ENCODE peak calls at places on chromosome 7, in six cellular contexts. F is sigmoid colon, Q is prostate gland, C is breast epithelium, K is stomach, N is K562. O is an unnamed sample.

GRCh38 chr7:89618269-89618668 is 536.0 kb upstream of the STEAP1 start:
- DNase-seq in Q (no peak), C (no peak), N (no peak), K (no peak), F (no peak), O (no peak)

GRCh38 chr7:28093617-28094232 is 86.9 kb downstream of the JAZF1 start:
- DNase-seq in C (no peak), N (peak; percentile 53), K (peak; percentile 55), Q (peak; percentile 61), F (peak; percentile 93), O (peak; percentile 74)

GRCh38 chr7:29588900-29589696 is 25.5 kb downstream of the PRR15 start:
- DNase-seq in Q (no peak), C (no peak), N (peak; percentile 72), K (peak; percentile 45), F (no peak), O (peak; percentile 53)

GRCh38 chr7:101550641-101551531 is 78.2 kb downstream of the MYL10 start:
- DNase-seq in C (peak; percentile 36), F (peak; percentile 57), K (no peak), Q (no peak), N (peak; percentile 40), O (peak; percentile 3)

GRCh38 chr7:44087914-44088838 is 5.8 kb upstream of the POLM start:
- DNase-seq in F (peak; percentile 86), Q (no peak), K (no peak), C (no peak), N (no peak), O (no peak)

GRCh38 chr7:141416691-141417268 is 134.4 kb upstream of the AGK start:
- DNase-seq in N (no peak), C (no peak), F (no peak), Q (no peak), K (no peak), O (no peak)

GRCh38 chr7:43758029-43758860 is at the start of gene BLVRA:
- DNase-seq in C (peak; percentile 60), Q (peak; percentile 65), N (peak; percentile 95), F (peak; percentile 85), K (peak; percentile 68), O (peak; percentile 72)

GRCh38 chr7:50723888-50724287 is 58.8 kb downstream of the GRB10 start:
- DNase-seq in K (no peak), Q (no peak), F (no peak), N (no peak), C (no peak), O (no peak)

GRCh38 chr7:8387551-8388256 is 45.7 kb upstream of the NXPH1 start:
- DNase-seq in F (no peak), N (peak; percentile 40), C (no peak), K (no peak), Q (no peak), O (no peak)

GRCh38 chr7:82211333-82211732 is 232.2 kb downstream of the CACNA2D1 start:
- DNase-seq in F (no peak), K (no peak), N (no peak), Q (no peak), C (no peak), O (no peak)

GRCh38 chr7:671415-672042 is 55.0 kb upstream of the DNAAF5 start:
- DNase-seq in N (no peak), Q (no peak), C (no peak), F (peak; percentile 36), K (no peak), O (no peak)

GRCh38 chr7:82674319-82674718 is 230.7 kb upstream of the CACNA2D1 start:
- DNase-seq in N (no peak), K (no peak), Q (no peak), F (no peak), C (no peak), O (no peak)

GRCh38 chr7:100247152-100247757 is 27.5 kb downstream of the PVRIG start:
- DNase-seq in F (no peak), N (peak; percentile 70), Q (peak; percentile 80), C (peak; percentile 64), K (peak; percentile 28), O (no peak)

GRCh38 chr7:155002411-155003214 is at the start of gene PAXIP1:
- DNase-seq in C (no peak), N (peak; percentile 91), K (peak; percentile 50), Q (peak; percentile 15), F (peak; percentile 67), O (peak; percentile 49)

GRCh38 chr7:9709211-9709610 is 1264.5 kb upstream of the PHF14 start:
- DNase-seq in N (no peak), K (no peak), F (no peak), Q (no peak), C (no peak), O (no peak)

GRCh38 chr7:11332186-11332864 is 358.7 kb downstream of the PHF14 start:
- DNase-seq in F (no peak), C (no peak), N (no peak), Q (no peak), K (no peak), O (no peak)

GRCh38 chr7:121741896-121742295 is 131.1 kb upstream of the PTPRZ1 start:
- DNase-seq in C (no peak), Q (no peak), F (no peak), K (no peak), N (no peak), O (no peak)

GRCh38 chr7:77631820-77632219 is 64.4 kb upstream of the RSBN1L start:
- DNase-seq in N (no peak), Q (no peak), C (no peak), F (no peak), K (no peak), O (no peak)

GRCh38 chr7:136925556-136925955 is 57.1 kb downstream of the CHRM2 start:
- DNase-seq in F (no peak), K (no peak), C (no peak), N (no peak), Q (no peak), O (no peak)

GRCh38 chr7:47095906-47096305 is 486.0 kb downstream of the TNS3 start:
- DNase-seq in N (no peak), Q (no peak), C (no peak), F (no peak), K (no peak), O (no peak)

GRCh38 chr7:39501358-39501757 is 64.8 kb upstream of the YAE1 start:
- DNase-seq in N (no peak), K (no peak), F (no peak), C (no peak), Q (no peak), O (no peak)

GRCh38 chr7:128791121-128791967 is 424 bp upstream of the CCDC136 start:
- DNase-seq in K (peak; percentile 83), Q (peak; percentile 60), N (peak; percentile 97), C (no peak), F (peak; percentile 89), O (peak; percentile 83)
- TF ChIP-seq POLR2A in K (no peak), Q (peak; percentile 33), N (peak; percentile 82), C (no peak), F (peak; percentile 21), O (peak; percentile 14)

DNA sequence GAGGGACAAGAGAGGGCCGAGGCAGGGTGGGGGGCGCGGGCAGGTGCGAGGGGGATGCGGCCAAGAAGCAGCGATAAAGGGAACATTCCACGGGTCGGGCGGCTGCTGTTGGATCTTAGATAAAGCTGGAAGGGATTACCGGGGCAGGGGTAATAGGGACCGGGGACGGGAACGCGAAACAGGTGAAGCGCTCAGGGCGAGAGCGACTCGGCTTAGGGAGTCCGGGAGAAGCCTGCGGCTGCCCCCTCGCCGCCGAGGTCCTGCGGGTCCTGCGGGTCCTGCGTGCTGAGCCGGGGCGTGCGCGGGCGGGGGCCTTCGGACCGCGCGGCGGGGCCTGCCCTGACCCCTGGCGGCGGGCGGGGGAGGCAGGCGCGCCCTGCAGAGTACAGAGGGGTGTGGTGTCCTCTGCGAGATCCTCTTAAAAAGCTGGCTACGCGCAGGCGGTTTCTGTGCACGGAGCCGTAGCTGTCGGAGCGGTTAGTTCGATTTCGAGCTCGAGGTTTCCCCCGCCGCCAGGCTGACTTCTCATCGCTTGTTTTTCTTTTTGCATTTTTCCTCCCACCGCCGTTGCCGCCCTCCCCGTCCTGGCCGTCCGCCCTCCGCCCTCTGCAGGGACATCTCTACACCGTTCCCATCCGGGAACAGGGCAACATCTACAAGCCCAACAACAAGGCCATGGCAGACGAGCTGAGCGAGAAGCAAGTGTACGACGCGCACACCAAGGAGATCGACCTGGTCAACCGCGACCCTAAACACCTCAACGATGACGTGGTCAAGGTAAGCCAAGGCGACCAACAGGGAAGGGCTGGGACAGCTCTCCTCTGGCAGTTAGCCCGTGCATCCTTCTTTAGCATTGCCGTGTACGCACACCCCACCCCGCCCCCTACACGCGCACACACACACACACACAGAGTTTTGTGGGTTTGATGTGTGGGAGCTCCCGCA is 1.3 kb downstream of the CAV1 start:
- DNase-seq in N (peak; percentile 94), K (peak; percentile 70), C (peak; percentile 63), F (peak; percentile 93), Q (peak; percentile 62), O (peak; percentile 80)
- TF ChIP-seq POLR2AphosphoS5 in N (no peak), K (peak; percentile 26), C (peak; percentile 16), F (peak; percentile 92), Q (peak; percentile 32), O (peak; percentile 60)

GRCh38 chr7:4740796-4741195 is 34.6 kb upstream of the AP5Z1 start:
- DNase-seq in C (no peak), K (no peak), Q (no peak), N (no peak), F (no peak), O (no peak)

GRCh38 chr7:4742852-4743251 is 32.6 kb upstream of the AP5Z1 start:
- DNase-seq in F (no peak), N (no peak), K (no peak), Q (no peak), C (no peak), O (no peak)

GRCh38 chr7:4744391-4745264 is 30.8 kb upstream of the AP5Z1 start:
- DNase-seq in N (peak; percentile 90), F (peak; percentile 99), C (peak; percentile 99), Q (peak; percentile 100), K (peak; percentile 97), O (peak; percentile 98)

GRCh38 chr7:4739528-4739992 is 35.9 kb upstream of the AP5Z1 start:
- DNase-seq in F (no peak), Q (no peak), C (no peak), N (peak; percentile 65), K (peak; percentile 38), O (no peak)

GRCh38 chr7:4742051-4742573 is 33.3 kb upstream of the AP5Z1 start:
- DNase-seq in N (no peak), F (no peak), Q (no peak), C (no peak), K (peak; percentile 49), O (peak; percentile 64)
- H3K4me1 ChIP-seq in N (peaks cover 58% of the 10 kb centered on the region), F (peaks cover 56% of the 10 kb centered on the region), Q (peaks cover 8% of the 10 kb centered on the region), C (peaks cover 16% of the 10 kb centered on the region), K (peaks cover 63% of the 10 kb centered on the region), O (peaks cover 48% of the 10 kb centered on the region)

DNA sequence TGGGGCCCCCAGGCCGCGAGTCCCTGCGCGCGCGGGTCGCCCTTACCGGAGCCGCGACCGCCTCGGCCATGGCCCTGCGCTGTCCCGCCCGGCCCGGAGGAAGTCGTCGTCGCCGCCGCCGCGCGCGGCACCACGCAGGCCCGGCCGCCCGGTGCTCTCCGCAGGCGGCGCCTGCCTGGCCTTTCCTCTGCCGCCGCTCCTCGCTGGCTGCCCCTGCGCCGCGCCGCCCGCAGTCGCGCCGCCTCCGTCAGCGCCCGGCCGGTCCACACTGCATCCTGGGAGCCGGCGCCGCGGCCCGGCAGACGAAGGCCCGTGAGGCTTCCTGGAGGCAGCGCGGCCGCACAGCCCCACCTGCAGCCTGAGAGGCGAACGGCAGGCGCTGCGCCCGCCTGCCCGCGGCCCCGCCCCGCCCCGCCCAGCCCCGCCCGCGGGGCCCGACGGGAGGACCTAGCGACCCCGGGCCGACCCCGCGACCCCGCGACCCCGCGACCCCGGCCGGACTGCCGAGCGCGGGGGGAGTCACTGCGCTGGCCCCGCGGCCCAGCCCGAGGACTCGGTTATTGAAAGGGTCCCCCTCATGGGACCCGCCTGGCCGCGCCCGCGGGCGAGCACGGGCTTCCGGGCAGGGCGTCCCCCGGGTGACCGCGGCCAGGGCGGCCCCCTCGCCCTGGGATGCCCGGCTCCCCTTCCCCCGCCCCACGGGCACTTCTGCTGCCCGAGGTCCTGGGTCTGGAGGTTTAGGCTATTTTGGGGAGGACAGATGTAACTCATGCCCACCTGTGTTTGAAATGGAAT is at the start of gene ZNF746:
- DNase-seq in N (peak; percentile 97), C (no peak), K (peak; percentile 88), F (peak; percentile 89), Q (peak; percentile 72), O (peak; percentile 85)
- TF ChIP-seq POLR2A in N (no peak), C (no peak), K (no peak), F (no peak), Q (no peak), O (no peak)

O was measured in transverse colon.